ENCODE peak calls at places on chromosome 10, in five cellular contexts. G is stomach, U is heart left ventricle, M is ovary, Y is dorsolateral prefrontal cortex. B is an unnamed sample.

GRCh38 chr10:61316866-61317265 is 136.3 kb downstream of the TMEM26 start:
- DNase-seq in U (no peak), M (no peak), G (no peak), Y (no peak), B (no peak)

GRCh38 chr10:21624951-21625350 is 90.9 kb downstream of the MLLT10 start:
- DNase-seq in Y (no peak), U (no peak), G (no peak), M (no peak), B (no peak)

GRCh38 chr10:6139470-6139869 is 50.6 kb downstream of the RBM17 start:
- DNase-seq in M (no peak), Y (no peak), U (no peak), G (no peak), B (no peak)

GRCh38 chr10:90407116-90407515 is 450.7 kb downstream of the HTR7 start:
- DNase-seq in Y (no peak), G (no peak), U (no peak), M (no peak), B (no peak)

GRCh38 chr10:66925896-66926719 is at the start of gene LRRTM3:
- DNase-seq in U (peak), G (peak), Y (peak), M (peak), B (peak)

GRCh38 chr10:8279598-8279997 is 225.1 kb downstream of the GATA3 start:
- DNase-seq in G (no peak), M (no peak), U (no peak), Y (no peak), B (no peak)

GRCh38 chr10:118041316-118041715 is 5.4 kb downstream of the RAB11FIP2 start:
- DNase-seq in U (no peak), G (no peak), Y (no peak), M (no peak), B (no peak)

GRCh38 chr10:11921800-11922387 is 98.7 kb downstream of the PROSER2 start:
- DNase-seq in G (peak), Y (no peak), U (no peak), M (no peak), B (no peak)

GRCh38 chr10:97426776-97427570 is 982 bp downstream of the PGAM1 start:
- DNase-seq in G (no peak), U (no peak), M (no peak), Y (no peak), B (no peak)

GRCh38 chr10:339038-339391 is 203.8 kb downstream of the ZMYND11 start:
- DNase-seq in Y (no peak), U (no peak), G (no peak), M (no peak), B (no peak)

GRCh38 chr10:50541317-50541716 is 82.4 kb downstream of the SGMS1 start:
- DNase-seq in U (no peak), G (no peak), Y (no peak), M (no peak), B (no peak)

GRCh38 chr10:119306514-119306951 is 99.2 kb downstream of the GRK5 start:
- DNase-seq in G (peak), M (no peak), U (no peak), Y (no peak), B (no peak)

GRCh38 chr10:9342865-9343450 is 1288.5 kb downstream of the GATA3 start:
- DNase-seq in U (no peak), M (no peak), Y (no peak), G (no peak), B (peak)

GRCh38 chr10:44506386-44506785 is 121.5 kb upstream of the CXCL12 start:
- DNase-seq in Y (no peak), U (no peak), G (no peak), M (no peak), B (no peak)

GRCh38 chr10:72186633-72187330 is 29.0 kb upstream of the ANAPC16 start:
- DNase-seq in Y (no peak), M (no peak), U (peak), G (no peak), B (no peak)

GRCh38 chr10:59465089-59465488 is 102.7 kb upstream of the FAM13C start:
- DNase-seq in M (no peak), Y (no peak), G (no peak), U (no peak), B (peak)

DNA sequence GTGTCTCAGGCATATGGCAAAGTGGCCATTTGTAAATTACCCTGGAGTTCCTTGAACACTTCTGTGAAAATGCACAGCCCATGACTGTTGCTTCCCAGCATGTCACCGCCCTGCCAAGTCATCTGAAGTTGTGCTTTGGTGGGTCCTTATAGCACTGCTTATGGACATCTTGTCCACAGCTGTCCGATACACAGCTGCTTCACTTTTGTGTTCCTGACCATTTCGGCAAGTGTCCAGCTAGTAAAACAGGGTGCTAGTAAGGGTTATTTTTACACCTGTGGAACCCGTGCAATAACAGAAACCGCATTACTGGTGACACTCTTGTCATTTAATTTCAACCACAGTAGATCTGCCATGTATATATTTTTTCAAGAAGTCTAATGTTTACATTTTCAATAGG is 29.7 kb downstream of the PIP4K2A start:
- DNase-seq in G (no peak), Y (no peak), U (no peak), M (no peak), B (no peak)
- H3K4me3 ChIP-seq in G (no peak), Y (no peak), U (no peak), M (no peak), B (no peak)

GRCh38 chr10:124145109-124145860 is 51.9 kb upstream of the CHST15 start:
- DNase-seq in U (peak), Y (no peak), G (peak), M (no peak), B (no peak)
- H3K27ac ChIP-seq in U (no peak), Y (no peak), G (peak), M (no peak), B (no peak)

GRCh38 chr10:51770719-51771118 is 71.3 kb upstream of the CSTF2T start:
- DNase-seq in Y (no peak), U (no peak), M (no peak), G (no peak), B (no peak)

GRCh38 chr10:51766423-51767145 is 67.2 kb upstream of the CSTF2T start:
- DNase-seq in U (no peak), M (no peak), Y (no peak), G (no peak), B (no peak)

GRCh38 chr10:51773681-51774080 is 74.3 kb upstream of the CSTF2T start:
- DNase-seq in Y (no peak), G (no peak), M (no peak), U (no peak), B (no peak)

GRCh38 chr10:51768886-51769285 is 69.5 kb upstream of the CSTF2T start:
- DNase-seq in Y (no peak), U (no peak), M (no peak), G (no peak), B (no peak)

DNA sequence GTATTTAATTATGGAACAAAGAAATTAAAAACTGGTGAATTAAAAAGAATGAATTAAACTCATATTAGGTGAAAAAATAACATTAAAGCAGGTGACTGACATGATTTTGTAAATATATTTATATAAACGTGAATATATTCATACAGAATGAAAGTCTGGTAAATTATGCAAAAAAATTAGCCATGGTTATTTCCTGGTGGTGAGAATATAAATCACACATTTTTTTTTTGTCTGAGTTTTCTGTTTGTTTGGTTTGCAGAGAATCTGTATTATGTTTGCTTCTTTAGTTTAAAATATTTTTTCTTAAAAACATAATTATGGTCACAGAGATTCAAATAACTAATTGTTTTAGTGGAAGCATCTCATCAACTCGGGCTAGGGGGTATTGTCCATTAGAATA is 73.0 kb upstream of the CSTF2T start:
- DNase-seq in M (no peak), U (no peak), G (no peak), Y (no peak), B (no peak)
- TF ChIP-seq CTCF in M (no peak), U (no peak), G (no peak), Y (no peak), B (no peak)

GRCh38 chr10:110505130-110505815 is 7.6 kb downstream of the DUSP5 start:
- DNase-seq in Y (no peak), G (no peak), U (no peak), M (no peak), B (no peak)

GRCh38 chr10:110502072-110502845 is 4.6 kb downstream of the DUSP5 start:
- DNase-seq in U (no peak), Y (no peak), G (no peak), M (no peak), B (no peak)

GRCh38 chr10:110503528-110504110 is 5.9 kb downstream of the DUSP5 start:
- DNase-seq in Y (no peak), M (no peak), G (no peak), U (no peak), B (no peak)

GRCh38 chr10:110502851-110503301 is 5.2 kb downstream of the DUSP5 start:
- DNase-seq in U (peak), Y (peak), G (no peak), M (peak), B (no peak)

DNA sequence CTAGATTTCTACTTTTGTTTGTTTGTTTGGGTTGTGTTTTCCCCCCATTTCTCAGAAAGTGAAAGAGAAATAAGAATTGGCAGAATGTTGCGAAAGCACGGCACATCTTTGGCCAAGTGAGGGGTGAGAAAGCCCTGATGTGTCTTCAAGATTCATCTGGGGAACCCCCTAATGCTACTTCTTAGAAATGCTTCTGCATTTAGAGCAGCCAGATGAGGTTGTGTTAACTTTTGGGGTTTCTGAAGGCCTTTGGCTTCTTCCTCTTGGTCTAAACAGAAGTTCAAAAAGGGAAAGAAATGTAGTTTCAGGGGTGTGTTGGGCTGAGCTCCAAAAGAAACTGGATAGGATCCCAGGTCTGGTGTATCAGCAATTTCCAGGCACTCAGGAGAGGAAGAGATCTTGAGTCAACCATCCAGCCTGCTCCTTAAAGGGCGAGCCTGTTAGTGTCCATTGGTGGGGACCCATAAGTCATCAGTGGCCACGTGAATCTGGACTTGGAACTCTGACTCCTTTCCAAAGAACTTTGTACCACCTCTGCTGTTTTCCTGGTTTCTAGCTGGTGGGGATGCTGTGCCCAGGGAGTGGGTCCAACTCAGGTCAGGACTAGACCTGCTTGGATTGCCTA is 6.5 kb downstream of the DUSP5 start:
- DNase-seq in G (peak), U (peak), M (peak), Y (no peak), B (peak)
- H3K4me3 ChIP-seq in G (no peak), U (peak), M (no peak), Y (no peak), B (peak)

GRCh38 chr10:75398238-75398629 is 3.3 kb downstream of the ZNF503 start:
- DNase-seq in G (no peak), M (no peak), U (no peak), Y (no peak), B (no peak)
- H3K27ac ChIP-seq in G (peak), M (peak), U (peak), Y (no peak), B (peak)